ENCODE peak calls at places on chromosome 5, in seven cellular contexts. One of them, this sample, is unnamed.

GRCh38 chr5:76816110-76816831 is 2.6 kb upstream of the F2RL1 start:
- DNase-seq in fibroblast of the aortic adventitia: peak
- DNase-seq in Caco-2: no peak
- DNase-seq in fibroblast of mammary gland: peak
- DNase-seq in OCI-LY7: no peak
- DNase-seq in cardiac fibroblast: no peak
- DNase-seq in choroid plexus epithelial cell: no peak
- DNase-seq in this sample: no peak

GRCh38 chr5:3954189-3954588 is 358.6 kb downstream of the IRX1 start:
- DNase-seq in fibroblast of mammary gland: no peak
- DNase-seq in cardiac fibroblast: no peak
- DNase-seq in Caco-2: no peak
- DNase-seq in choroid plexus epithelial cell: no peak
- DNase-seq in OCI-LY7: no peak
- DNase-seq in fibroblast of the aortic adventitia: no peak
- DNase-seq in this sample: no peak

GRCh38 chr5:172795401-172795977 is 24.5 kb upstream of the DUSP1 start:
- DNase-seq in choroid plexus epithelial cell: peak
- DNase-seq in cardiac fibroblast: peak
- DNase-seq in fibroblast of mammary gland: peak
- DNase-seq in Caco-2: no peak
- DNase-seq in fibroblast of the aortic adventitia: peak
- DNase-seq in OCI-LY7: no peak
- DNase-seq in this sample: no peak

GRCh38 chr5:74685979-74686631 is 1.1 kb downstream of the HEXB start:
- DNase-seq in OCI-LY7: peak
- DNase-seq in fibroblast of mammary gland: peak
- DNase-seq in cardiac fibroblast: peak
- DNase-seq in Caco-2: no peak
- DNase-seq in fibroblast of the aortic adventitia: peak
- DNase-seq in choroid plexus epithelial cell: peak
- DNase-seq in this sample: peak

GRCh38 chr5:132003170-132003744 is 8.2 kb downstream of the ACSL6 start:
- DNase-seq in cardiac fibroblast: peak
- DNase-seq in fibroblast of mammary gland: no peak
- DNase-seq in Caco-2: no peak
- DNase-seq in fibroblast of the aortic adventitia: peak
- DNase-seq in choroid plexus epithelial cell: peak
- DNase-seq in OCI-LY7: no peak
- DNase-seq in this sample: no peak

GRCh38 chr5:179827684-179828083 is 7.0 kb downstream of the SQSTM1 start:
- DNase-seq in Caco-2: no peak
- DNase-seq in choroid plexus epithelial cell: peak
- DNase-seq in OCI-LY7: no peak
- DNase-seq in cardiac fibroblast: no peak
- DNase-seq in fibroblast of mammary gland: peak
- DNase-seq in fibroblast of the aortic adventitia: no peak
- DNase-seq in this sample: no peak

GRCh38 chr5:14268738-14269137 is 125.6 kb downstream of the TRIO start:
- DNase-seq in OCI-LY7: no peak
- DNase-seq in cardiac fibroblast: peak
- DNase-seq in choroid plexus epithelial cell: peak
- DNase-seq in fibroblast of mammary gland: peak
- DNase-seq in Caco-2: no peak
- DNase-seq in fibroblast of the aortic adventitia: peak
- DNase-seq in this sample: no peak

GRCh38 chr5:157670662-157671591 is at the start of gene C5orf52:
- DNase-seq in OCI-LY7: peak
- DNase-seq in cardiac fibroblast: peak
- DNase-seq in fibroblast of mammary gland: peak
- DNase-seq in choroid plexus epithelial cell: peak
- DNase-seq in Caco-2: peak
- DNase-seq in fibroblast of the aortic adventitia: peak
- DNase-seq in this sample: peak

GRCh38 chr5:119070578-119070827 is 384 bp upstream of the DMXL1 start:
- DNase-seq in fibroblast of the aortic adventitia: no peak
- DNase-seq in choroid plexus epithelial cell: no peak
- DNase-seq in OCI-LY7: no peak
- DNase-seq in cardiac fibroblast: no peak
- DNase-seq in fibroblast of mammary gland: no peak
- DNase-seq in Caco-2: no peak
- DNase-seq in this sample: no peak

GRCh38 chr5:174413520-174414314 is 310.7 kb upstream of the MSX2 start:
- DNase-seq in Caco-2: no peak
- DNase-seq in OCI-LY7: no peak
- DNase-seq in choroid plexus epithelial cell: peak
- DNase-seq in fibroblast of the aortic adventitia: peak
- DNase-seq in fibroblast of mammary gland: peak
- DNase-seq in cardiac fibroblast: peak
- DNase-seq in this sample: no peak

GRCh38 chr5:98433673-98434072 is 339.8 kb upstream of the RGMB start:
- DNase-seq in cardiac fibroblast: peak
- DNase-seq in choroid plexus epithelial cell: peak
- DNase-seq in Caco-2: no peak
- DNase-seq in OCI-LY7: no peak
- DNase-seq in fibroblast of mammary gland: peak
- DNase-seq in fibroblast of the aortic adventitia: peak
- DNase-seq in this sample: no peak

GRCh38 chr5:119255571-119256356 is 100.1 kb upstream of the TNFAIP8 start:
- DNase-seq in fibroblast of the aortic adventitia: no peak
- DNase-seq in cardiac fibroblast: no peak
- DNase-seq in fibroblast of mammary gland: peak
- DNase-seq in Caco-2: peak
- DNase-seq in choroid plexus epithelial cell: peak
- DNase-seq in OCI-LY7: peak
- DNase-seq in this sample: no peak

GRCh38 chr5:153619706-153620105 is 129.2 kb downstream of the GRIA1 start:
- DNase-seq in Caco-2: no peak
- DNase-seq in fibroblast of mammary gland: peak
- DNase-seq in OCI-LY7: no peak
- DNase-seq in choroid plexus epithelial cell: peak
- DNase-seq in fibroblast of the aortic adventitia: peak
- DNase-seq in cardiac fibroblast: peak
- DNase-seq in this sample: no peak

GRCh38 chr5:77028631-77029375 is 1.4 kb upstream of the AGGF1 start:
- DNase-seq in cardiac fibroblast: no peak
- DNase-seq in choroid plexus epithelial cell: no peak
- DNase-seq in Caco-2: no peak
- DNase-seq in OCI-LY7: no peak
- DNase-seq in fibroblast of mammary gland: no peak
- DNase-seq in fibroblast of the aortic adventitia: no peak
- DNase-seq in this sample: no peak

GRCh38 chr5:97242351-97242750 is 59.3 kb upstream of the RIOK2 start:
- DNase-seq in fibroblast of mammary gland: no peak
- DNase-seq in Caco-2: no peak
- DNase-seq in OCI-LY7: no peak
- DNase-seq in fibroblast of the aortic adventitia: no peak
- DNase-seq in cardiac fibroblast: no peak
- DNase-seq in choroid plexus epithelial cell: no peak
- DNase-seq in this sample: no peak

GRCh38 chr5:111472579-111472978 is 39.8 kb downstream of the STARD4 start:
- DNase-seq in OCI-LY7: no peak
- DNase-seq in cardiac fibroblast: no peak
- DNase-seq in Caco-2: no peak
- DNase-seq in fibroblast of mammary gland: no peak
- DNase-seq in fibroblast of the aortic adventitia: no peak
- DNase-seq in choroid plexus epithelial cell: no peak
- DNase-seq in this sample: no peak

GRCh38 chr5:147751156-147751830 is 31.2 kb downstream of the JAKMIP2 start:
- DNase-seq in choroid plexus epithelial cell: no peak
- DNase-seq in Caco-2: no peak
- DNase-seq in fibroblast of mammary gland: no peak
- DNase-seq in cardiac fibroblast: no peak
- DNase-seq in fibroblast of the aortic adventitia: no peak
- DNase-seq in OCI-LY7: no peak
- DNase-seq in this sample: no peak

GRCh38 chr5:169917425-169917824 is 62.9 kb downstream of the INSYN2B start:
- DNase-seq in OCI-LY7: no peak
- DNase-seq in choroid plexus epithelial cell: no peak
- DNase-seq in fibroblast of mammary gland: no peak
- DNase-seq in Caco-2: no peak
- DNase-seq in fibroblast of the aortic adventitia: no peak
- DNase-seq in cardiac fibroblast: no peak
- DNase-seq in this sample: no peak

GRCh38 chr5:176319827-176320554 is 41.6 kb downstream of the KIAA1191 start:
- DNase-seq in OCI-LY7: peak
- DNase-seq in cardiac fibroblast: peak
- DNase-seq in Caco-2: no peak
- DNase-seq in fibroblast of the aortic adventitia: peak
- DNase-seq in choroid plexus epithelial cell: peak
- DNase-seq in fibroblast of mammary gland: peak
- DNase-seq in this sample: no peak

GRCh38 chr5:82351754-82352145 is 73.6 kb upstream of the RPS23 start:
- DNase-seq in Caco-2: peak
- DNase-seq in fibroblast of mammary gland: peak
- DNase-seq in cardiac fibroblast: peak
- DNase-seq in OCI-LY7: peak
- DNase-seq in fibroblast of the aortic adventitia: peak
- DNase-seq in choroid plexus epithelial cell: peak
- DNase-seq in this sample: no peak

GRCh38 chr5:96597441-96598020 is 64.6 kb upstream of the CAST start:
- DNase-seq in Caco-2: no peak
- DNase-seq in choroid plexus epithelial cell: peak
- DNase-seq in OCI-LY7: no peak
- DNase-seq in cardiac fibroblast: no peak
- DNase-seq in fibroblast of mammary gland: peak
- DNase-seq in fibroblast of the aortic adventitia: peak
- DNase-seq in this sample: no peak

GRCh38 chr5:106288977-106289376 is 1381.8 kb downstream of the EFNA5 start:
- DNase-seq in fibroblast of the aortic adventitia: peak
- DNase-seq in choroid plexus epithelial cell: peak
- DNase-seq in fibroblast of mammary gland: peak
- DNase-seq in Caco-2: no peak
- DNase-seq in OCI-LY7: no peak
- DNase-seq in cardiac fibroblast: no peak
- DNase-seq in this sample: no peak

GRCh38 chr5:64015824-64016223 is 53.6 kb upstream of the HTR1A start:
- DNase-seq in cardiac fibroblast: no peak
- DNase-seq in Caco-2: no peak
- DNase-seq in choroid plexus epithelial cell: no peak
- DNase-seq in fibroblast of mammary gland: no peak
- DNase-seq in OCI-LY7: no peak
- DNase-seq in fibroblast of the aortic adventitia: no peak
- DNase-seq in this sample: no peak

GRCh38 chr5:54673523-54674225 is 156.1 kb downstream of the SNX18 start:
- DNase-seq in OCI-LY7: peak
- DNase-seq in fibroblast of the aortic adventitia: no peak
- DNase-seq in cardiac fibroblast: peak
- DNase-seq in choroid plexus epithelial cell: peak
- DNase-seq in Caco-2: no peak
- DNase-seq in fibroblast of mammary gland: no peak
- DNase-seq in this sample: peak

GRCh38 chr5:174828786-174829510 is 104.6 kb downstream of the MSX2 start:
- DNase-seq in fibroblast of mammary gland: peak
- DNase-seq in Caco-2: no peak
- DNase-seq in OCI-LY7: no peak
- DNase-seq in choroid plexus epithelial cell: no peak
- DNase-seq in cardiac fibroblast: peak
- DNase-seq in fibroblast of the aortic adventitia: peak
- DNase-seq in this sample: no peak

GRCh38 chr5:65749221-65749844 is 27.3 kb downstream of the NLN start:
- DNase-seq in choroid plexus epithelial cell: peak
- DNase-seq in fibroblast of the aortic adventitia: no peak
- DNase-seq in cardiac fibroblast: no peak
- DNase-seq in Caco-2: no peak
- DNase-seq in fibroblast of mammary gland: no peak
- DNase-seq in OCI-LY7: no peak
- DNase-seq in this sample: no peak

GRCh38 chr5:173477320-173478055 is 139.0 kb downstream of the BOD1 start:
- DNase-seq in choroid plexus epithelial cell: peak
- DNase-seq in Caco-2: no peak
- DNase-seq in fibroblast of mammary gland: peak
- DNase-seq in fibroblast of the aortic adventitia: peak
- DNase-seq in OCI-LY7: no peak
- DNase-seq in cardiac fibroblast: peak
- DNase-seq in this sample: no peak

GRCh38 chr5:9058666-9059065 is 487.2 kb downstream of the SEMA5A start:
- DNase-seq in OCI-LY7: no peak
- DNase-seq in Caco-2: no peak
- DNase-seq in choroid plexus epithelial cell: peak
- DNase-seq in fibroblast of mammary gland: peak
- DNase-seq in fibroblast of the aortic adventitia: no peak
- DNase-seq in cardiac fibroblast: no peak
- DNase-seq in this sample: no peak

GRCh38 chr5:158765407-158765806 is 334.3 kb downstream of the EBF1 start:
- DNase-seq in cardiac fibroblast: no peak
- DNase-seq in fibroblast of the aortic adventitia: no peak
- DNase-seq in fibroblast of mammary gland: no peak
- DNase-seq in Caco-2: no peak
- DNase-seq in choroid plexus epithelial cell: no peak
- DNase-seq in OCI-LY7: peak
- DNase-seq in this sample: no peak
- H3K4me3 ChIP-seq in cardiac fibroblast: no peak
- H3K4me3 ChIP-seq in fibroblast of the aortic adventitia: no peak
- H3K4me3 ChIP-seq in fibroblast of mammary gland: no peak
- H3K4me3 ChIP-seq in Caco-2: no peak
- H3K4me3 ChIP-seq in choroid plexus epithelial cell: no peak
- H3K4me3 ChIP-seq in OCI-LY7: peak
- H3K4me3 ChIP-seq in this sample: no peak

GRCh38 chr5:142692280-142692775 is 6.4 kb upstream of the FGF1 start:
- DNase-seq in cardiac fibroblast: no peak
- DNase-seq in fibroblast of mammary gland: no peak
- DNase-seq in fibroblast of the aortic adventitia: no peak
- DNase-seq in Caco-2: no peak
- DNase-seq in OCI-LY7: no peak
- DNase-seq in choroid plexus epithelial cell: no peak
- DNase-seq in this sample: no peak
- TF ChIP-seq CTCF in cardiac fibroblast: no peak
- TF ChIP-seq CTCF in fibroblast of mammary gland: no peak
- TF ChIP-seq CTCF in fibroblast of the aortic adventitia: no peak
- TF ChIP-seq CTCF in Caco-2: no peak
- TF ChIP-seq CTCF in OCI-LY7: no peak
- TF ChIP-seq CTCF in choroid plexus epithelial cell: no peak
- TF ChIP-seq CTCF in this sample: no peak

DNA sequence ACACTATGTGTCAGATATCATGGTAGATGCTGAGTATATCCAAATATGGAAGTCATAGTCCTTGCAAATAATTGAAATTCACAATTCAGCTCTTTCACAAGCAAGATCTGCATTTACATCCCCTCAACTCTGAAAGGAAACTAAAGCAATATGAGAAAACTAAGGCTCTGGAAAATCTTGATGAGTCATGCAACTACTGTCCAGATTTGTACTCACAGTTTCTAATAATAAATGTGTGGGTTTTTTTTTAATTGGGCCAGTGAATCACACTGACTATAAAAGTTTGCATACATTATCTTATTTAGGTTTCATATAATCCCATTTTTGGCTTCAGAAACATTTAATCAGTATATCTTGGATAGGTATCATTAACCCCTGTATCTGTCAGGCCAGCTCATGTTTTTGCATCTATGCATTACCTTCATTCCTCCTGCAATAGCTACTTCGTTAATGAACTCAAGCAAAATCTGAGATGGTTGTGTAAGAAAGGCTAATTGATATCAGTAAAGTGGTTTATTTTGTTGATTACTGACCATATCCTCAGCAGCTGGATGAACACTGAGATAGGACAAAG is 58.7 kb upstream of the PRR16 start:
- DNase-seq in fibroblast of mammary gland: peak
- DNase-seq in choroid plexus epithelial cell: peak
- DNase-seq in cardiac fibroblast: peak
- DNase-seq in fibroblast of the aortic adventitia: peak
- DNase-seq in Caco-2: no peak
- DNase-seq in OCI-LY7: no peak
- DNase-seq in this sample: no peak
- H3K4me3 ChIP-seq in fibroblast of mammary gland: no peak
- H3K4me3 ChIP-seq in choroid plexus epithelial cell: no peak
- H3K4me3 ChIP-seq in cardiac fibroblast: no peak
- H3K4me3 ChIP-seq in fibroblast of the aortic adventitia: no peak
- H3K4me3 ChIP-seq in Caco-2: no peak
- H3K4me3 ChIP-seq in OCI-LY7: no peak
- H3K4me3 ChIP-seq in this sample: no peak

GRCh38 chr5:38201158-38201557 is 57.2 kb upstream of the EGFLAM start:
- DNase-seq in Caco-2: no peak
- DNase-seq in OCI-LY7: no peak
- DNase-seq in choroid plexus epithelial cell: no peak
- DNase-seq in fibroblast of the aortic adventitia: no peak
- DNase-seq in fibroblast of mammary gland: no peak
- DNase-seq in cardiac fibroblast: no peak
- DNase-seq in this sample: no peak
- TF ChIP-seq CTCF in Caco-2: no peak
- TF ChIP-seq CTCF in OCI-LY7: no peak
- TF ChIP-seq CTCF in choroid plexus epithelial cell: no peak
- TF ChIP-seq CTCF in fibroblast of the aortic adventitia: no peak
- TF ChIP-seq CTCF in fibroblast of mammary gland: no peak
- TF ChIP-seq CTCF in cardiac fibroblast: no peak
- TF ChIP-seq CTCF in this sample: no peak

This sample was measured in GM12864.